ENCODE peak calls at places on chromosome 4, in five cellular contexts. E is left cardiac atrium, B is progenitor cell of endocrine pancreas, Y is bronchial epithelial cell, V is NCI-H748 treated with DMSO at 0.1 percent for 48 hours. I is an unnamed sample.

GRCh38 chr4:154559141-154559841 is 3.5 kb upstream of the FGB start:
- DNase-seq in E (no peak), B (no peak), Y (peak), V (peak), I (no peak)

GRCh38 chr4:37591349-37591748 is 94.8 kb downstream of the RELL1 start:
- DNase-seq in E (no peak), B (no peak), Y (no peak), V (no peak), I (no peak)

GRCh38 chr4:8780596-8781368 is 90.9 kb downstream of the HMX1 start:
- DNase-seq in E (no peak), B (no peak), Y (no peak), V (no peak), I (no peak)

GRCh38 chr4:113077611-113078010 is 28.2 kb downstream of the ANK2 start:
- DNase-seq in E (no peak), B (no peak), Y (no peak), V (no peak), I (no peak)

GRCh38 chr4:6916587-6917444 is 7.2 kb downstream of the TBC1D14 start:
- DNase-seq in E (no peak), B (no peak), Y (peak), V (no peak), I (no peak)

GRCh38 chr4:108045687-108046024 is 56.0 kb downstream of the HADH start:
- DNase-seq in E (peak), B (no peak), Y (no peak), V (no peak), I (no peak)

GRCh38 chr4:122632396-122633143 is 11.7 kb upstream of the IL21 start:
- DNase-seq in E (no peak), B (no peak), Y (peak), V (peak), I (no peak)

GRCh38 chr4:153471691-153472080 is 5.5 kb downstream of the TMEM131L start:
- DNase-seq in E (no peak), B (no peak), Y (peak), V (no peak), I (no peak)

GRCh38 chr4:121219222-121219621 is 55.1 kb upstream of the TNIP3 start:
- DNase-seq in E (no peak), B (no peak), Y (no peak), V (no peak), I (no peak)

GRCh38 chr4:98150092-98150761 is 7.0 kb upstream of the STPG2 start:
- DNase-seq in E (no peak), B (no peak), Y (peak), V (no peak), I (no peak)

GRCh38 chr4:30768278-30768677 is 48.1 kb downstream of the PCDH7 start:
- DNase-seq in E (no peak), B (no peak), Y (no peak), V (no peak), I (no peak)

GRCh38 chr4:2335729-2336101 is 73.8 kb upstream of the MXD4 start:
- DNase-seq in E (no peak), B (no peak), Y (no peak), V (no peak), I (no peak)

GRCh38 chr4:187491959-187492358 is 503.6 kb upstream of the ZFP42 start:
- DNase-seq in E (no peak), B (no peak), Y (peak), V (no peak), I (no peak)

GRCh38 chr4:29259556-29259955 is 1460.6 kb upstream of the PCDH7 start:
- DNase-seq in E (no peak), B (no peak), Y (no peak), V (no peak), I (no peak)

GRCh38 chr4:51932261-51932660 is 87.9 kb downstream of the LRRC66 start:
- DNase-seq in E (peak), B (no peak), Y (no peak), V (no peak), I (no peak)

GRCh38 chr4:8009097-8009496 is 69.4 kb upstream of the AFAP1 start:
- DNase-seq in E (no peak), B (no peak), Y (no peak), V (no peak), I (no peak)

GRCh38 chr4:60743654-60744053 is 456.5 kb upstream of the ADGRL3 start:
- DNase-seq in E (no peak), B (no peak), Y (no peak), V (no peak), I (no peak)

GRCh38 chr4:32841217-32841616 is 2121.0 kb downstream of the PCDH7 start:
- DNase-seq in E (no peak), B (no peak), Y (no peak), V (no peak), I (no peak)

GRCh38 chr4:168784786-168785461 is 225.1 kb downstream of the CBR4 start:
- DNase-seq in E (peak), B (no peak), Y (peak), V (no peak), I (no peak)

GRCh38 chr4:167614866-167615265 is 380.6 kb upstream of the SPOCK3 start:
- DNase-seq in E (no peak), B (no peak), Y (peak), V (no peak), I (no peak)

GRCh38 chr4:185141777-185142176 is 1.3 kb upstream of the SLC25A4 start:
- DNase-seq in E (no peak), B (no peak), Y (no peak), V (no peak), I (no peak)

GRCh38 chr4:80732010-80732409 is 298.5 kb upstream of the BMP3 start:
- DNase-seq in E (no peak), B (no peak), Y (peak), V (no peak), I (no peak)

GRCh38 chr4:147409350-147409749 is 71.5 kb upstream of the EDNRA start:
- DNase-seq in E (no peak), B (no peak), Y (peak), V (no peak), I (no peak)

GRCh38 chr4:37726666-37727065 is 40.5 kb upstream of the RELL1 start:
- DNase-seq in E (no peak), B (no peak), Y (no peak), V (no peak), I (no peak)

GRCh38 chr4:68905598-68906237 is 45.9 kb downstream of the UGT2A3 start:
- DNase-seq in E (no peak), B (peak), Y (peak), V (peak), I (no peak)

GRCh38 chr4:38128478-38129451 is 168.6 kb downstream of the PTTG2 start:
- DNase-seq in E (peak), B (no peak), Y (peak), V (peak), I (no peak)

GRCh38 chr4:15938182-15938581 is 358 bp downstream of the FGFBP1 start:
- DNase-seq in E (no peak), B (no peak), Y (peak), V (no peak), I (no peak)

GRCh38 chr4:7261174-7261573 is 68.8 kb downstream of the SORCS2 start:
- DNase-seq in E (no peak), B (no peak), Y (no peak), V (no peak), I (no peak)

GRCh38 chr4:122602277-122603142 is 18.4 kb downstream of the IL21 start:
- DNase-seq in E (no peak), B (no peak), Y (peak), V (peak), I (no peak)

GRCh38 chr4:122633211-122633610 is 12.3 kb upstream of the IL21 start:
- DNase-seq in E (no peak), B (no peak), Y (no peak), V (no peak), I (no peak)

GRCh38 chr4:113288691-113289090 is 239.2 kb downstream of the ANK2 start:
- DNase-seq in E (no peak), B (no peak), Y (no peak), V (no peak), I (no peak)

GRCh38 chr4:2930821-2931764 is 32.1 kb downstream of the NOP14 start:
- DNase-seq in E (no peak), B (no peak), Y (no peak), V (no peak), I (no peak)

GRCh38 chr4:3287972-3288570 is 4.8 kb upstream of the RGS12 start:
- DNase-seq in E (peak), B (no peak), Y (no peak), V (no peak), I (no peak)

GRCh38 chr4:73740353-73740778 is at the start of gene CXCL8:
- DNase-seq in E (peak), B (no peak), Y (peak), V (peak), I (no peak)

GRCh38 chr4:142434519-142435224 is 411.4 kb downstream of the INPP4B start:
- DNase-seq in E (no peak), B (no peak), Y (no peak), V (no peak), I (no peak)

GRCh38 chr4:113141901-113142346 is 92.5 kb downstream of the ANK2 start:
- DNase-seq in E (no peak), B (no peak), Y (peak), V (peak), I (no peak)

GRCh38 chr4:4640692-4641091 is 98.8 kb upstream of the STX18 start:
- DNase-seq in E (no peak), B (no peak), Y (no peak), V (no peak), I (no peak)

I was measured in D721Med.